ENCODE peak calls at places on chromosome 3, in seven cellular contexts. H is NCI-H2081 treated with DMSO at 0.1 percent for 48 hours; N is T-helper 9 cell; F is 8988T; B is left ventricle myocardium inferior; Q is fibroblast of gingiva; W is stimulated activated CD4-positive, alpha-beta T cell treated with anti-CD3 and anti-CD28 coated beads, Interleukin-12 subunit alpha, Interleukin-12 subunit beta, amount 100 ng/mL, for 48 hours. G is an unnamed sample.

GRCh38 chr3:142808103-142808917 is 80.6 kb downstream of the PCOLCE2 start:
- DNase-seq in H (no peak), N (no peak), F (no peak), B (no peak), Q (no peak), W (peak), G (no peak)

GRCh38 chr3:46089237-46090011 is 62.1 kb upstream of the XCR1 start:
- DNase-seq in H (no peak), N (no peak), F (no peak), B (peak), Q (peak), W (no peak), G (peak)

GRCh38 chr3:123068227-123069020 is 1.6 kb downstream of the PDIA5 start:
- DNase-seq in H (no peak), N (no peak), F (peak), B (no peak), Q (peak), W (no peak), G (no peak)

GRCh38 chr3:27614592-27614991 is 107.5 kb downstream of the EOMES start:
- DNase-seq in H (no peak), N (no peak), F (no peak), B (no peak), Q (no peak), W (no peak), G (no peak)

GRCh38 chr3:73681198-73681597 is 56.5 kb upstream of the PDZRN3 start:
- DNase-seq in H (no peak), N (no peak), F (no peak), B (no peak), Q (no peak), W (no peak), G (no peak)

GRCh38 chr3:160169139-160169830 is 55.9 kb upstream of the C3orf80 start:
- DNase-seq in H (no peak), N (no peak), F (no peak), B (no peak), Q (peak), W (no peak), G (no peak)

GRCh38 chr3:120098710-120099109 is 4.5 kb upstream of the GSK3B start:
- DNase-seq in H (no peak), N (no peak), F (no peak), B (no peak), Q (no peak), W (no peak), G (no peak)

GRCh38 chr3:46565607-46566039 is 479 bp downstream of the LRRC2 start:
- DNase-seq in H (no peak), N (no peak), F (peak), B (peak), Q (no peak), W (no peak), G (no peak)

GRCh38 chr3:21138085-21138484 is 612.9 kb downstream of the ZNF385D start:
- DNase-seq in H (no peak), N (no peak), F (no peak), B (no peak), Q (no peak), W (no peak), G (no peak)

GRCh38 chr3:11555211-11555782 is 88.4 kb downstream of the VGLL4 start:
- DNase-seq in H (no peak), N (no peak), F (no peak), B (peak), Q (no peak), W (no peak), G (no peak)

GRCh38 chr3:54891540-54891897 is 36.3 kb downstream of the LRTM1 start:
- DNase-seq in H (no peak), N (no peak), F (peak), B (peak), Q (peak), W (no peak), G (no peak)

GRCh38 chr3:147113293-147114045 is 292.9 kb downstream of the ZIC4 start:
- DNase-seq in H (no peak), N (no peak), F (no peak), B (no peak), Q (peak), W (no peak), G (no peak)

GRCh38 chr3:175338775-175339535 is 479.8 kb downstream of the NAALADL2 start:
- DNase-seq in H (no peak), N (no peak), F (no peak), B (no peak), Q (peak), W (no peak), G (no peak)

G was measured in HL-60.